ENCODE peak calls at places on chromosomes 4 and X, in nine cellular contexts. G is T-helper 9 cell; K is choroid plexus epithelial cell; V is EL; P is activated gamma-delta T cell treated with Interleukin-2 at 50 U/mL for 16 hours; W is iris pigment epithelial cell; F is tibial artery; D is stimulated activated CD4-positive, alpha-beta T cell treated with anti-CD3 and anti-CD28 coated beads, Interleukin-1b, Interleukin-23, amount 100 ng/mL, for 24 hours; R is AG08396. X is an unnamed sample.

GRCh38 chr4:100977274-100977673 is 370.1 kb downstream of the PPP3CA start:
- DNase-seq in P (no peak), F (no peak), K (no peak), R (no peak), D (no peak), W (no peak), G (no peak), V (no peak), X (no peak)

GRCh38 chr4:5923306-5923830 is 30.5 kb upstream of the CRMP1 start:
- DNase-seq in K (no peak), P (no peak), W (no peak), F (no peak), R (no peak), G (no peak), V (no peak), D (no peak), X (no peak)

GRCh38 chr4:132865458-132865857 is 283.6 kb upstream of the PCDH10 start:
- DNase-seq in D (no peak), V (no peak), F (no peak), R (no peak), W (no peak), K (no peak), P (no peak), G (no peak), X (no peak)

GRCh38 chr4:32858971-32859370 is 2138.8 kb downstream of the PCDH7 start:
- DNase-seq in V (no peak), G (no peak), F (no peak), W (peak), R (no peak), K (peak), P (no peak), D (no peak), X (no peak)

GRCh38 chr4:68271851-68272756 is 26.6 kb upstream of the TMPRSS11B start:
- DNase-seq in W (peak), R (peak), V (peak), D (no peak), F (no peak), P (no peak), K (peak), G (no peak), X (peak)

GRCh38 chr4:157405070-157405469 is 184.5 kb downstream of the GRIA2 start:
- DNase-seq in R (no peak), F (no peak), K (no peak), W (no peak), P (no peak), V (no peak), D (no peak), G (no peak), X (no peak)

GRCh38 chrX:68440940-68441339 is 7.6 kb upstream of the OPHN1 start:
- DNase-seq in P (no peak), K (peak), R (peak), V (peak), F (peak), W (peak), G (no peak), D (no peak), X (peak)

GRCh38 chr4:181968371-181968770 is 274.8 kb upstream of the TENM3 start:
- DNase-seq in G (no peak), F (no peak), V (peak), K (peak), W (peak), P (no peak), D (no peak), R (peak), X (no peak)

GRCh38 chr4:76984127-76984526 is 34.6 kb downstream of the SEPTIN11 start:
- DNase-seq in R (no peak), W (peak), D (no peak), K (peak), P (no peak), V (peak), F (no peak), G (no peak), X (no peak)

GRCh38 chr4:54152846-54153600 is 53.1 kb downstream of the GSX2 start:
- DNase-seq in F (no peak), W (peak), R (peak), D (no peak), G (no peak), V (peak), P (no peak), K (peak), X (no peak)

GRCh38 chr4:24991015-24991414 is 39.7 kb downstream of the LGI2 start:
- DNase-seq in W (peak), V (peak), D (no peak), P (no peak), K (peak), G (no peak), F (no peak), R (peak), X (no peak)

GRCh38 chr4:85496933-85497332 is 22.0 kb downstream of the ARHGAP24 start:
- DNase-seq in G (no peak), P (no peak), F (no peak), W (peak), K (peak), R (peak), V (peak), D (no peak), X (no peak)

GRCh38 chrX:111318901-111319300 is 48.6 kb upstream of the CAPN6 start:
- DNase-seq in K (no peak), V (no peak), G (no peak), R (no peak), F (no peak), P (no peak), W (no peak), D (no peak), X (no peak)

GRCh38 chr4:147853706-147854105 is 121.8 kb downstream of the ARHGAP10 start:
- DNase-seq in F (no peak), D (no peak), W (no peak), G (no peak), P (no peak), R (peak), V (peak), K (no peak), X (no peak)

GRCh38 chrX:30620980-30621716 is 32.1 kb upstream of the GK start:
- DNase-seq in V (peak), K (peak), F (peak), D (no peak), G (no peak), P (no peak), R (peak), W (peak), X (no peak)

GRCh38 chrX:13283968-13284914 is 35.6 kb downstream of the ATXN3L start:
- DNase-seq in P (no peak), G (no peak), F (no peak), W (peak), K (peak), R (peak), D (no peak), V (peak), X (no peak)

GRCh38 chr4:151887151-151887815 is 126.5 kb upstream of the GATB start:
- DNase-seq in V (peak), D (no peak), W (peak), R (peak), P (no peak), G (no peak), K (peak), F (no peak), X (no peak)

GRCh38 chrX:137916090-137916746 is 350.3 kb downstream of the ZIC3 start:
- DNase-seq in D (no peak), V (no peak), F (no peak), K (no peak), W (no peak), P (no peak), G (no peak), R (no peak), X (no peak)

GRCh38 chr4:124918559-124919122 is 206.1 kb upstream of the ANKRD50 start:
- DNase-seq in K (no peak), V (no peak), F (no peak), D (no peak), P (no peak), R (no peak), W (no peak), G (no peak), X (no peak)

GRCh38 chr4:64911846-64912245 is 502.6 kb upstream of the TECRL start:
- DNase-seq in P (no peak), F (no peak), R (no peak), W (no peak), V (no peak), D (no peak), G (no peak), K (no peak), X (no peak)

GRCh38 chr4:184590196-184590595 is 59.1 kb downstream of the CASP3 start:
- DNase-seq in P (no peak), D (no peak), R (no peak), F (no peak), V (no peak), G (no peak), W (no peak), K (no peak), X (no peak)

GRCh38 chr4:85210353-85210752 is 243.9 kb upstream of the WDFY3 start:
- DNase-seq in G (no peak), V (peak), F (no peak), R (no peak), P (no peak), W (peak), D (no peak), K (no peak), X (no peak)

GRCh38 chr4:788636-789297 is 37.2 kb downstream of the CPLX1 start:
- DNase-seq in V (no peak), P (no peak), R (no peak), F (no peak), K (no peak), G (no peak), W (no peak), D (no peak), X (no peak)

GRCh38 chr4:8176547-8177399 is 18.2 kb upstream of the ABLIM2 start:
- DNase-seq in F (no peak), D (no peak), K (peak), W (peak), V (peak), P (no peak), G (no peak), R (peak), X (no peak)

GRCh38 chr4:28092610-28093009 is 1232.0 kb downstream of the STIM2 start:
- DNase-seq in W (no peak), V (peak), D (no peak), K (no peak), F (no peak), P (no peak), G (no peak), R (no peak), X (no peak)

X was measured in prostate gland.